ENCODE peak calls at places on chromosomes 5 and 9, in six cellular contexts. M is body of pancreas, V is sigmoid colon, P is iPS-NIHi11, S is mesenteric fat pad, I is AG04449. W is an unnamed sample.

GRCh38 chr9:116080561-116080960 is 73.0 kb upstream of the PAPPA start:
- DNase-seq in P (no peak), V (no peak), S (no peak), M (no peak), I (no peak), W (no peak)

GRCh38 chr9:108117775-108118174 is 628.2 kb upstream of the KLF4 start:
- DNase-seq in V (no peak), S (no peak), M (no peak), P (no peak), I (no peak), W (no peak)

GRCh38 chr9:2727966-2728613 is 10.8 kb downstream of the KCNV2 start:
- DNase-seq in I (no peak), V (no peak), P (no peak), S (no peak), M (peak; percentile 49), W (peak; percentile 48)

GRCh38 chr5:135210286-135211055 is 176.4 kb upstream of the PITX1 start:
- DNase-seq in V (peak; percentile 50), S (peak; percentile 43), M (no peak), I (no peak), P (no peak), W (no peak)

GRCh38 chr9:89986190-89986589 is 381.4 kb downstream of the GADD45G start:
- DNase-seq in M (no peak), P (no peak), I (no peak), V (no peak), S (no peak), W (no peak)

GRCh38 chr9:112000743-112001142 is 104.1 kb downstream of the UGCG start:
- DNase-seq in I (no peak), M (no peak), P (no peak), S (no peak), V (no peak), W (no peak)

GRCh38 chr9:116323012-116323411 is 169.4 kb downstream of the PAPPA start:
- DNase-seq in V (no peak), P (no peak), S (no peak), M (no peak), I (no peak), W (no peak)

GRCh38 chr9:134442087-134442470 is 115.8 kb downstream of the RXRA start:
- DNase-seq in V (no peak), S (no peak), M (no peak), P (no peak), I (no peak), W (no peak)

GRCh38 chr9:127137640-127138360 is 15.4 kb upstream of the ANGPTL2 start:
- DNase-seq in V (no peak), I (no peak), S (peak; percentile 37), M (no peak), P (no peak), W (no peak)

GRCh38 chr9:117548556-117548955 is 133.7 kb upstream of the ASTN2 start:
- DNase-seq in I (no peak), M (no peak), V (no peak), P (no peak), S (no peak), W (no peak)

GRCh38 chr5:168076561-168076991 is 214.9 kb upstream of the WWC1 start:
- DNase-seq in M (no peak), S (no peak), P (peak; percentile 60), V (peak; percentile 74), I (peak; percentile 79), W (peak; percentile 64)

GRCh38 chr9:35981704-35982103 is 23.8 kb upstream of the OR2S2 start:
- DNase-seq in V (no peak), S (no peak), M (no peak), I (no peak), P (no peak), W (no peak)

GRCh38 chr5:67659288-67659687 is 462.7 kb upstream of the CD180 start:
- DNase-seq in V (no peak), I (no peak), M (no peak), S (no peak), P (no peak), W (no peak)

GRCh38 chr9:6006968-6007769 is 8.3 kb downstream of the RANBP6 start:
- DNase-seq in V (peak; percentile 90), I (peak; percentile 4), M (peak; percentile 85), S (peak; percentile 97), P (peak; percentile 87), W (peak; percentile 66)

GRCh38 chr5:64767959-64768357 is 533 bp downstream of the SREK1IP1 start:
- DNase-seq in P (peak; percentile 17), V (no peak), S (no peak), M (peak; percentile 22), I (no peak), W (peak; percentile 2)

GRCh38 chr5:153490124-153491085 is at the start of gene GRIA1:
- DNase-seq in P (peak; percentile 26), V (no peak), S (no peak), I (no peak), M (no peak), W (no peak)

GRCh38 chr9:81182421-81182820 is 506.9 kb downstream of the TLE1 start:
- DNase-seq in S (no peak), P (no peak), I (peak; percentile 9), M (no peak), V (no peak), W (no peak)

GRCh38 chr9:91360551-91361293 is 996 bp downstream of the AUH start:
- DNase-seq in M (no peak), S (no peak), P (peak; percentile 39), V (no peak), I (no peak), W (no peak)

GRCh38 chr9:68562456-68562855 is 21.8 kb upstream of the TMEM252 start:
- DNase-seq in S (no peak), M (no peak), P (peak; percentile 47), V (no peak), I (no peak), W (no peak)

GRCh38 chr5:9239071-9239470 is 306.8 kb downstream of the SEMA5A start:
- DNase-seq in I (no peak), M (no peak), P (no peak), S (no peak), V (no peak), W (peak; percentile 30)